ENCODE peak calls at places on chromosome 19, in seven cellular contexts. One of them, this sample, is unnamed.

GRCh38 chr19:43739836-43740235 is 14.9 kb downstream of the SMG9 start:
- DNase-seq in left ventricle myocardium superior: no peak
- DNase-seq in amygdala: no peak
- DNase-seq in stimulated activated CD4-positive, alpha-beta T cell treated with anti-CD3 and anti-CD28 coated beads, Interleukin-1b, Interleukin-23, amount 100 ng/mL, for 1 hour: no peak
- DNase-seq in GM12892: no peak
- DNase-seq in activated gamma-delta T cell treated with Interleukin-2 at 50 U/mL for 16 hours: no peak
- DNase-seq in M059J: no peak
- DNase-seq in this sample: no peak

GRCh38 chr19:858868-859843 is at the start of gene CFD:
- DNase-seq in left ventricle myocardium superior: peak
- DNase-seq in amygdala: no peak
- DNase-seq in stimulated activated CD4-positive, alpha-beta T cell treated with anti-CD3 and anti-CD28 coated beads, Interleukin-1b, Interleukin-23, amount 100 ng/mL, for 1 hour: no peak
- DNase-seq in GM12892: no peak
- DNase-seq in activated gamma-delta T cell treated with Interleukin-2 at 50 U/mL for 16 hours: no peak
- DNase-seq in M059J: no peak
- DNase-seq in this sample: no peak

GRCh38 chr19:51978882-51979281 is 7.8 kb downstream of the ZNF350 start:
- DNase-seq in left ventricle myocardium superior: no peak
- DNase-seq in amygdala: no peak
- DNase-seq in stimulated activated CD4-positive, alpha-beta T cell treated with anti-CD3 and anti-CD28 coated beads, Interleukin-1b, Interleukin-23, amount 100 ng/mL, for 1 hour: no peak
- DNase-seq in GM12892: no peak
- DNase-seq in activated gamma-delta T cell treated with Interleukin-2 at 50 U/mL for 16 hours: no peak
- DNase-seq in M059J: peak
- DNase-seq in this sample: no peak

GRCh38 chr19:2631213-2631821 is 71.2 kb downstream of the GNG7 start:
- DNase-seq in left ventricle myocardium superior: no peak
- DNase-seq in amygdala: no peak
- DNase-seq in stimulated activated CD4-positive, alpha-beta T cell treated with anti-CD3 and anti-CD28 coated beads, Interleukin-1b, Interleukin-23, amount 100 ng/mL, for 1 hour: no peak
- DNase-seq in GM12892: no peak
- DNase-seq in activated gamma-delta T cell treated with Interleukin-2 at 50 U/mL for 16 hours: no peak
- DNase-seq in M059J: peak
- DNase-seq in this sample: peak

GRCh38 chr19:35725216-35725861 is 7.5 kb downstream of the KMT2B start:
- DNase-seq in left ventricle myocardium superior: no peak
- DNase-seq in amygdala: no peak
- DNase-seq in stimulated activated CD4-positive, alpha-beta T cell treated with anti-CD3 and anti-CD28 coated beads, Interleukin-1b, Interleukin-23, amount 100 ng/mL, for 1 hour: no peak
- DNase-seq in GM12892: no peak
- DNase-seq in activated gamma-delta T cell treated with Interleukin-2 at 50 U/mL for 16 hours: no peak
- DNase-seq in M059J: no peak
- DNase-seq in this sample: no peak

GRCh38 chr19:40691421-40692211 is 1.2 kb upstream of the NUMBL start:
- DNase-seq in left ventricle myocardium superior: peak
- DNase-seq in amygdala: no peak
- DNase-seq in stimulated activated CD4-positive, alpha-beta T cell treated with anti-CD3 and anti-CD28 coated beads, Interleukin-1b, Interleukin-23, amount 100 ng/mL, for 1 hour: no peak
- DNase-seq in GM12892: no peak
- DNase-seq in activated gamma-delta T cell treated with Interleukin-2 at 50 U/mL for 16 hours: no peak
- DNase-seq in M059J: no peak
- DNase-seq in this sample: peak

GRCh38 chr19:57351867-57352266 is 796 bp downstream of the ZNF304 start:
- DNase-seq in left ventricle myocardium superior: no peak
- DNase-seq in amygdala: no peak
- DNase-seq in stimulated activated CD4-positive, alpha-beta T cell treated with anti-CD3 and anti-CD28 coated beads, Interleukin-1b, Interleukin-23, amount 100 ng/mL, for 1 hour: no peak
- DNase-seq in GM12892: no peak
- DNase-seq in activated gamma-delta T cell treated with Interleukin-2 at 50 U/mL for 16 hours: no peak
- DNase-seq in M059J: no peak
- DNase-seq in this sample: peak

GRCh38 chr19:42078058-42078457 is 2.1 kb downstream of the ZNF574 start:
- DNase-seq in left ventricle myocardium superior: no peak
- DNase-seq in amygdala: no peak
- DNase-seq in stimulated activated CD4-positive, alpha-beta T cell treated with anti-CD3 and anti-CD28 coated beads, Interleukin-1b, Interleukin-23, amount 100 ng/mL, for 1 hour: no peak
- DNase-seq in GM12892: no peak
- DNase-seq in activated gamma-delta T cell treated with Interleukin-2 at 50 U/mL for 16 hours: no peak
- DNase-seq in M059J: no peak
- DNase-seq in this sample: no peak

GRCh38 chr19:48739400-48739825 is 997 bp downstream of the RASIP1 start:
- DNase-seq in left ventricle myocardium superior: no peak
- DNase-seq in amygdala: no peak
- DNase-seq in stimulated activated CD4-positive, alpha-beta T cell treated with anti-CD3 and anti-CD28 coated beads, Interleukin-1b, Interleukin-23, amount 100 ng/mL, for 1 hour: no peak
- DNase-seq in GM12892: no peak
- DNase-seq in activated gamma-delta T cell treated with Interleukin-2 at 50 U/mL for 16 hours: no peak
- DNase-seq in M059J: no peak
- DNase-seq in this sample: no peak

GRCh38 chr19:11551603-11552235 is 7.3 kb downstream of the ELOF1 start:
- DNase-seq in left ventricle myocardium superior: no peak
- DNase-seq in amygdala: no peak
- DNase-seq in stimulated activated CD4-positive, alpha-beta T cell treated with anti-CD3 and anti-CD28 coated beads, Interleukin-1b, Interleukin-23, amount 100 ng/mL, for 1 hour: no peak
- DNase-seq in GM12892: no peak
- DNase-seq in activated gamma-delta T cell treated with Interleukin-2 at 50 U/mL for 16 hours: no peak
- DNase-seq in M059J: no peak
- DNase-seq in this sample: peak

GRCh38 chr19:48726573-48726972 is 7.0 kb upstream of the MAMSTR start:
- DNase-seq in left ventricle myocardium superior: no peak
- DNase-seq in amygdala: no peak
- DNase-seq in stimulated activated CD4-positive, alpha-beta T cell treated with anti-CD3 and anti-CD28 coated beads, Interleukin-1b, Interleukin-23, amount 100 ng/mL, for 1 hour: no peak
- DNase-seq in GM12892: no peak
- DNase-seq in activated gamma-delta T cell treated with Interleukin-2 at 50 U/mL for 16 hours: no peak
- DNase-seq in M059J: no peak
- DNase-seq in this sample: no peak

GRCh38 chr19:49150106-49150943 is 4.9 kb downstream of the HRC start:
- DNase-seq in left ventricle myocardium superior: peak
- DNase-seq in amygdala: peak
- DNase-seq in stimulated activated CD4-positive, alpha-beta T cell treated with anti-CD3 and anti-CD28 coated beads, Interleukin-1b, Interleukin-23, amount 100 ng/mL, for 1 hour: no peak
- DNase-seq in GM12892: no peak
- DNase-seq in activated gamma-delta T cell treated with Interleukin-2 at 50 U/mL for 16 hours: no peak
- DNase-seq in M059J: peak
- DNase-seq in this sample: peak

GRCh38 chr19:39832341-39833083 is 1.4 kb downstream of the DYRK1B start:
- DNase-seq in left ventricle myocardium superior: no peak
- DNase-seq in amygdala: no peak
- DNase-seq in stimulated activated CD4-positive, alpha-beta T cell treated with anti-CD3 and anti-CD28 coated beads, Interleukin-1b, Interleukin-23, amount 100 ng/mL, for 1 hour: no peak
- DNase-seq in GM12892: no peak
- DNase-seq in activated gamma-delta T cell treated with Interleukin-2 at 50 U/mL for 16 hours: no peak
- DNase-seq in M059J: no peak
- DNase-seq in this sample: no peak

GRCh38 chr19:54523403-54523802 is 20.8 kb downstream of the LAIR2 start:
- DNase-seq in left ventricle myocardium superior: no peak
- DNase-seq in amygdala: no peak
- DNase-seq in stimulated activated CD4-positive, alpha-beta T cell treated with anti-CD3 and anti-CD28 coated beads, Interleukin-1b, Interleukin-23, amount 100 ng/mL, for 1 hour: no peak
- DNase-seq in GM12892: no peak
- DNase-seq in activated gamma-delta T cell treated with Interleukin-2 at 50 U/mL for 16 hours: no peak
- DNase-seq in M059J: peak
- DNase-seq in this sample: no peak

GRCh38 chr19:53772943-53773342 is 51.2 kb downstream of the NLRP12 start:
- DNase-seq in left ventricle myocardium superior: no peak
- DNase-seq in amygdala: no peak
- DNase-seq in stimulated activated CD4-positive, alpha-beta T cell treated with anti-CD3 and anti-CD28 coated beads, Interleukin-1b, Interleukin-23, amount 100 ng/mL, for 1 hour: peak
- DNase-seq in GM12892: no peak
- DNase-seq in activated gamma-delta T cell treated with Interleukin-2 at 50 U/mL for 16 hours: peak
- DNase-seq in M059J: peak
- DNase-seq in this sample: peak

GRCh38 chr19:10069046-10069445 is 17.1 kb upstream of the SHFL start:
- DNase-seq in left ventricle myocardium superior: no peak
- DNase-seq in amygdala: no peak
- DNase-seq in stimulated activated CD4-positive, alpha-beta T cell treated with anti-CD3 and anti-CD28 coated beads, Interleukin-1b, Interleukin-23, amount 100 ng/mL, for 1 hour: no peak
- DNase-seq in GM12892: no peak
- DNase-seq in activated gamma-delta T cell treated with Interleukin-2 at 50 U/mL for 16 hours: no peak
- DNase-seq in M059J: peak
- DNase-seq in this sample: no peak

GRCh38 chr19:28443361-28443760 is 769.6 kb downstream of the UQCRFS1 start:
- DNase-seq in left ventricle myocardium superior: no peak
- DNase-seq in amygdala: no peak
- DNase-seq in stimulated activated CD4-positive, alpha-beta T cell treated with anti-CD3 and anti-CD28 coated beads, Interleukin-1b, Interleukin-23, amount 100 ng/mL, for 1 hour: no peak
- DNase-seq in GM12892: no peak
- DNase-seq in activated gamma-delta T cell treated with Interleukin-2 at 50 U/mL for 16 hours: no peak
- DNase-seq in M059J: no peak
- DNase-seq in this sample: peak

GRCh38 chr19:45440873-45441654 is 17.3 kb upstream of the ERCC1 start:
- DNase-seq in left ventricle myocardium superior: no peak
- DNase-seq in amygdala: no peak
- DNase-seq in stimulated activated CD4-positive, alpha-beta T cell treated with anti-CD3 and anti-CD28 coated beads, Interleukin-1b, Interleukin-23, amount 100 ng/mL, for 1 hour: no peak
- DNase-seq in GM12892: no peak
- DNase-seq in activated gamma-delta T cell treated with Interleukin-2 at 50 U/mL for 16 hours: no peak
- DNase-seq in M059J: peak
- DNase-seq in this sample: peak

GRCh38 chr19:4140237-4140711 is 13.2 kb upstream of the CREB3L3 start:
- DNase-seq in left ventricle myocardium superior: peak
- DNase-seq in amygdala: no peak
- DNase-seq in stimulated activated CD4-positive, alpha-beta T cell treated with anti-CD3 and anti-CD28 coated beads, Interleukin-1b, Interleukin-23, amount 100 ng/mL, for 1 hour: no peak
- DNase-seq in GM12892: peak
- DNase-seq in activated gamma-delta T cell treated with Interleukin-2 at 50 U/mL for 16 hours: no peak
- DNase-seq in M059J: peak
- DNase-seq in this sample: peak

GRCh38 chr19:34165295-34165738 is 7.0 kb upstream of the LSM14A start:
- DNase-seq in left ventricle myocardium superior: no peak
- DNase-seq in amygdala: no peak
- DNase-seq in stimulated activated CD4-positive, alpha-beta T cell treated with anti-CD3 and anti-CD28 coated beads, Interleukin-1b, Interleukin-23, amount 100 ng/mL, for 1 hour: no peak
- DNase-seq in GM12892: no peak
- DNase-seq in activated gamma-delta T cell treated with Interleukin-2 at 50 U/mL for 16 hours: no peak
- DNase-seq in M059J: no peak
- DNase-seq in this sample: no peak

GRCh38 chr19:41373993-41374392 is 2.3 kb upstream of the TMEM91 start:
- DNase-seq in left ventricle myocardium superior: peak
- DNase-seq in amygdala: peak
- DNase-seq in stimulated activated CD4-positive, alpha-beta T cell treated with anti-CD3 and anti-CD28 coated beads, Interleukin-1b, Interleukin-23, amount 100 ng/mL, for 1 hour: no peak
- DNase-seq in GM12892: no peak
- DNase-seq in activated gamma-delta T cell treated with Interleukin-2 at 50 U/mL for 16 hours: no peak
- DNase-seq in M059J: peak
- DNase-seq in this sample: no peak

GRCh38 chr19:39112338-39112890 is 13.2 kb upstream of the PAK4 start:
- DNase-seq in left ventricle myocardium superior: no peak
- DNase-seq in amygdala: no peak
- DNase-seq in stimulated activated CD4-positive, alpha-beta T cell treated with anti-CD3 and anti-CD28 coated beads, Interleukin-1b, Interleukin-23, amount 100 ng/mL, for 1 hour: no peak
- DNase-seq in GM12892: no peak
- DNase-seq in activated gamma-delta T cell treated with Interleukin-2 at 50 U/mL for 16 hours: no peak
- DNase-seq in M059J: peak
- DNase-seq in this sample: no peak

GRCh38 chr19:13102666-13103584 is at the start of gene LYL1:
- DNase-seq in left ventricle myocardium superior: peak
- DNase-seq in amygdala: no peak
- DNase-seq in stimulated activated CD4-positive, alpha-beta T cell treated with anti-CD3 and anti-CD28 coated beads, Interleukin-1b, Interleukin-23, amount 100 ng/mL, for 1 hour: no peak
- DNase-seq in GM12892: peak
- DNase-seq in activated gamma-delta T cell treated with Interleukin-2 at 50 U/mL for 16 hours: no peak
- DNase-seq in M059J: no peak
- DNase-seq in this sample: peak

GRCh38 chr19:3556978-3557460 is 367 bp downstream of the MFSD12 start:
- DNase-seq in left ventricle myocardium superior: peak
- DNase-seq in amygdala: no peak
- DNase-seq in stimulated activated CD4-positive, alpha-beta T cell treated with anti-CD3 and anti-CD28 coated beads, Interleukin-1b, Interleukin-23, amount 100 ng/mL, for 1 hour: peak
- DNase-seq in GM12892: no peak
- DNase-seq in activated gamma-delta T cell treated with Interleukin-2 at 50 U/mL for 16 hours: peak
- DNase-seq in M059J: peak
- DNase-seq in this sample: peak

GRCh38 chr19:57708641-57709354 is at the start of gene ZNF154:
- DNase-seq in left ventricle myocardium superior: peak
- DNase-seq in amygdala: peak
- DNase-seq in stimulated activated CD4-positive, alpha-beta T cell treated with anti-CD3 and anti-CD28 coated beads, Interleukin-1b, Interleukin-23, amount 100 ng/mL, for 1 hour: no peak
- DNase-seq in GM12892: peak
- DNase-seq in activated gamma-delta T cell treated with Interleukin-2 at 50 U/mL for 16 hours: peak
- DNase-seq in M059J: no peak
- DNase-seq in this sample: peak

GRCh38 chr19:41997121-41997850 is 3.3 kb upstream of the ATP1A3 start:
- DNase-seq in left ventricle myocardium superior: peak
- DNase-seq in amygdala: no peak
- DNase-seq in stimulated activated CD4-positive, alpha-beta T cell treated with anti-CD3 and anti-CD28 coated beads, Interleukin-1b, Interleukin-23, amount 100 ng/mL, for 1 hour: peak
- DNase-seq in GM12892: peak
- DNase-seq in activated gamma-delta T cell treated with Interleukin-2 at 50 U/mL for 16 hours: peak
- DNase-seq in M059J: peak
- DNase-seq in this sample: peak

GRCh38 chr19:13072206-13072898 is 30.3 kb downstream of the LYL1 start:
- DNase-seq in left ventricle myocardium superior: no peak
- DNase-seq in amygdala: peak
- DNase-seq in stimulated activated CD4-positive, alpha-beta T cell treated with anti-CD3 and anti-CD28 coated beads, Interleukin-1b, Interleukin-23, amount 100 ng/mL, for 1 hour: no peak
- DNase-seq in GM12892: no peak
- DNase-seq in activated gamma-delta T cell treated with Interleukin-2 at 50 U/mL for 16 hours: no peak
- DNase-seq in M059J: no peak
- DNase-seq in this sample: no peak

GRCh38 chr19:2164020-2164988 is 571 bp downstream of the DOT1L start:
- DNase-seq in left ventricle myocardium superior: no peak
- DNase-seq in amygdala: no peak
- DNase-seq in stimulated activated CD4-positive, alpha-beta T cell treated with anti-CD3 and anti-CD28 coated beads, Interleukin-1b, Interleukin-23, amount 100 ng/mL, for 1 hour: no peak
- DNase-seq in GM12892: no peak
- DNase-seq in activated gamma-delta T cell treated with Interleukin-2 at 50 U/mL for 16 hours: no peak
- DNase-seq in M059J: peak
- DNase-seq in this sample: peak

GRCh38 chr19:10820173-10820572 is 15.8 kb downstream of the TMED1 start:
- DNase-seq in left ventricle myocardium superior: no peak
- DNase-seq in amygdala: no peak
- DNase-seq in stimulated activated CD4-positive, alpha-beta T cell treated with anti-CD3 and anti-CD28 coated beads, Interleukin-1b, Interleukin-23, amount 100 ng/mL, for 1 hour: no peak
- DNase-seq in GM12892: no peak
- DNase-seq in activated gamma-delta T cell treated with Interleukin-2 at 50 U/mL for 16 hours: no peak
- DNase-seq in M059J: no peak
- DNase-seq in this sample: peak

GRCh38 chr19:17376935-17377600 is at the start of gene PLVAP:
- DNase-seq in left ventricle myocardium superior: peak
- DNase-seq in amygdala: no peak
- DNase-seq in stimulated activated CD4-positive, alpha-beta T cell treated with anti-CD3 and anti-CD28 coated beads, Interleukin-1b, Interleukin-23, amount 100 ng/mL, for 1 hour: no peak
- DNase-seq in GM12892: no peak
- DNase-seq in activated gamma-delta T cell treated with Interleukin-2 at 50 U/mL for 16 hours: no peak
- DNase-seq in M059J: no peak
- DNase-seq in this sample: no peak

GRCh38 chr19:54147676-54148075 is 10.1 kb downstream of the CNOT3 start:
- DNase-seq in left ventricle myocardium superior: peak
- DNase-seq in amygdala: no peak
- DNase-seq in stimulated activated CD4-positive, alpha-beta T cell treated with anti-CD3 and anti-CD28 coated beads, Interleukin-1b, Interleukin-23, amount 100 ng/mL, for 1 hour: no peak
- DNase-seq in GM12892: no peak
- DNase-seq in activated gamma-delta T cell treated with Interleukin-2 at 50 U/mL for 16 hours: no peak
- DNase-seq in M059J: no peak
- DNase-seq in this sample: no peak

GRCh38 chr19:50843701-50844221 is 10.4 kb upstream of the KLK15 start:
- DNase-seq in left ventricle myocardium superior: no peak
- DNase-seq in amygdala: no peak
- DNase-seq in stimulated activated CD4-positive, alpha-beta T cell treated with anti-CD3 and anti-CD28 coated beads, Interleukin-1b, Interleukin-23, amount 100 ng/mL, for 1 hour: no peak
- DNase-seq in GM12892: no peak
- DNase-seq in activated gamma-delta T cell treated with Interleukin-2 at 50 U/mL for 16 hours: no peak
- DNase-seq in M059J: no peak
- DNase-seq in this sample: no peak

GRCh38 chr19:49676136-49676689 is 858 bp upstream of the PRMT1 start:
- DNase-seq in left ventricle myocardium superior: peak
- DNase-seq in amygdala: no peak
- DNase-seq in stimulated activated CD4-positive, alpha-beta T cell treated with anti-CD3 and anti-CD28 coated beads, Interleukin-1b, Interleukin-23, amount 100 ng/mL, for 1 hour: no peak
- DNase-seq in GM12892: no peak
- DNase-seq in activated gamma-delta T cell treated with Interleukin-2 at 50 U/mL for 16 hours: no peak
- DNase-seq in M059J: peak
- DNase-seq in this sample: peak

GRCh38 chr19:5624154-5624663 is 1.3 kb downstream of the SAFB start:
- DNase-seq in left ventricle myocardium superior: peak
- DNase-seq in amygdala: peak
- DNase-seq in stimulated activated CD4-positive, alpha-beta T cell treated with anti-CD3 and anti-CD28 coated beads, Interleukin-1b, Interleukin-23, amount 100 ng/mL, for 1 hour: no peak
- DNase-seq in GM12892: no peak
- DNase-seq in activated gamma-delta T cell treated with Interleukin-2 at 50 U/mL for 16 hours: no peak
- DNase-seq in M059J: peak
- DNase-seq in this sample: peak